ENCODE peak calls at places on chromosomes 4 and X, in eight cellular contexts. L is RWPE1; C is testis; B is activated B cell treated with CpG ODN at 0.5 μM for 24 hours; W is DND-41; V is MCF 10A; K is lower lobe of right lung; A is CD4-positive, alpha-beta T cell. Z is an unnamed sample.

GRCh38 chr4:83282049-83282535 is 2.5 kb downstream of the COQ2 start:
- DNase-seq in L (peak; percentile 61), C (peak; percentile 51), B (no peak), W (peak; percentile 64), V (peak; percentile 75), K (no peak), A (peak; percentile 48), Z (peak; percentile 13)

GRCh38 chr4:7247521-7247920 is 55.2 kb downstream of the SORCS2 start:
- DNase-seq in L (no peak), C (no peak), B (no peak), W (no peak), V (no peak), K (no peak), A (no peak), Z (no peak)

GRCh38 chrX:118252967-118253366 is 92.9 kb upstream of the WDR44 start:
- DNase-seq in L (no peak), C (no peak), B (no peak), W (no peak), V (no peak), K (no peak), A (no peak), Z (no peak)

GRCh38 chr4:26609868-26610267 is 26.0 kb downstream of the TBC1D19 start:
- DNase-seq in L (no peak), C (no peak), B (no peak), W (no peak), V (no peak), K (no peak), A (no peak), Z (no peak)

GRCh38 chrX:137916090-137916746 is 350.3 kb downstream of the ZIC3 start:
- DNase-seq in L (no peak), C (peak; percentile 15), B (no peak), W (no peak), V (peak; percentile 0), K (no peak), A (no peak), Z (no peak)

GRCh38 chrX:25028726-25029125 is 13.0 kb upstream of the ARX start:
- DNase-seq in L (peak; percentile 47), C (no peak), B (no peak), W (no peak), V (peak; percentile 65), K (no peak), A (no peak), Z (no peak)

GRCh38 chr4:182918044-182918607 is 940 bp upstream of the DCTD start:
- DNase-seq in L (no peak), C (no peak), B (no peak), W (no peak), V (peak; percentile 1), K (no peak), A (no peak), Z (no peak)

GRCh38 chr4:27176400-27176799 is 315.8 kb downstream of the STIM2 start:
- DNase-seq in L (peak; percentile 29), C (peak; percentile 26), B (no peak), W (no peak), V (peak; percentile 60), K (no peak), A (no peak), Z (no peak)

GRCh38 chrX:154494715-154495114 is 4.3 kb upstream of the SLC10A3 start:
- DNase-seq in L (no peak), C (no peak), B (no peak), W (no peak), V (no peak), K (no peak), A (no peak), Z (no peak)

GRCh38 chr4:157010630-157011029 is 39.0 kb upstream of the PDGFC start:
- DNase-seq in L (no peak), C (no peak), B (no peak), W (no peak), V (no peak), K (no peak), A (no peak), Z (no peak)

DNA sequence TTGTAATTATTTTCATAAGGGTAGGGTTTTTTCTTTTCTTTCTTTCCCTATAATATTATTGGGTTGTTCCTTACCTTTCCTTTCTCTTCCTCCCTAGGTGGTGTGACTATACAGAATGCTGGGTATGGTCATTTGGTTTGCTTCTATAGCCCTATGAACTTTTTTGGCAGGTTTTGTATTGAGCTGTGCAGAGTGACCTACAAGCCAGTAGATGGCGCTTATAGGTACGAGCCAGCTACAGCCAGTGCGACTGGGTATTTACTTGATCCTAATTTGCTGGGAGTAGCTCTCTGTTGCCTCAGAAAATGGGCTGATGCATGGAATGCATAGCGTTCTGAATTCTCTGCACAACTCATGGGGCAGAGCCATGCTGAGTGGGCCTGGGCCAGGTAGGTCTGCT is 423.3 kb downstream of the MAGEE1 start:
- DNase-seq in L (no peak), C (peak; percentile 12), B (no peak), W (no peak), V (no peak), K (no peak), A (no peak), Z (no peak)
- TF ChIP-seq CTCF in L (no peak), C (no peak), B (no peak), W (peak; percentile 24), V (no peak), K (no peak), A (no peak), Z (no peak)

DNA sequence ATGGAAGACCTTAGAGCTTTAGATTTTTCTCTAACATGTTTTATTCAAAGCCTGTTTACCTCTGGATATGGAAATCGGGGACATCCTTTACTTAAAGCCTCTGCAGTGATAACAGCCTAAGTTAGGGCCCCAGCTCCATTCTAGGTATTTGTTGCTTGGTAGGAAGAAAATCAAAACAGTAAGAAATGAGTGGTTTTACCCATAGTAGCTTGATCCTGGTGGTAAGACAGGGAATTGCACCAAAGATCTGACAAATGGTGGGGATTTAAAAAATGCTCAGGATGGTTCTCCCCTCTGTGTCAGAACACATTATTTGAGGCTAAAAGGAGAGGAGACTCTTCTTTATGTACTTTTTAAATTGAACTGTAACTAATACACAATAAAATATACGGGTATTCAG is 52.4 kb downstream of the AFF2 start:
- DNase-seq in L (no peak), C (no peak), B (no peak), W (no peak), V (no peak), K (no peak), A (no peak), Z (no peak)
- TF ChIP-seq CTCF in L (no peak), C (no peak), B (no peak), W (peak; percentile 40), V (peak; percentile 19), K (no peak), A (no peak), Z (peak; percentile 24)

DNA sequence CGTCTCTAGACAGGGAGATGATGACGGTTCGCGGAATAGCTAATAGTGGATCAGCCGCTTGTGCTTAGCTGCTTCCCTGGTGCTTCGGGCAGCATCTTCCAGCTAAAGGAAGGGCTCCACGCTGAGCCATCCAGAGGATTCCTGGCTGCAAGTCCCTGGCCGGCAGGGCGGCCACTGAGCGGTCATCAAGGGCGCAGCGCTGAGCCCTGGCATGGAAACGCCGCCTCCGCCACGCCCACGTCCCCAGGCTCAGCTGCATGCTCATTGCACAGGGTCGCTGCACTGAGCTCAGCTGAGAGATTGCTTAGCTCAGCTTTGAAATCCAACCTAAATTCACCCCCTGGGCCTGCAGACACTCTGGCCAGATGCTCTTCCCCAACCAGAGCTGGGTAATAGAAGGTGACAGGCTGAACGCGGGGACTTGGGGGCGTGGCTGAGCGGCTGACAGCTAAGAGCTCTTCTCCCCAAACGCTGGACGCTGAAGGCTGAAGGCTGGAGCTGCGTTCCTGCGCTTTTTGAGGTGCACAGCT is 118.2 kb upstream of the KIT start:
- DNase-seq in L (no peak), C (peak; percentile 63), B (no peak), W (no peak), V (peak; percentile 25), K (peak; percentile 69), A (no peak), Z (peak; percentile 47)
- TF ChIP-seq CTCF in L (no peak), C (no peak), B (no peak), W (no peak), V (no peak), K (no peak), A (no peak), Z (peak; percentile 16)

DNA sequence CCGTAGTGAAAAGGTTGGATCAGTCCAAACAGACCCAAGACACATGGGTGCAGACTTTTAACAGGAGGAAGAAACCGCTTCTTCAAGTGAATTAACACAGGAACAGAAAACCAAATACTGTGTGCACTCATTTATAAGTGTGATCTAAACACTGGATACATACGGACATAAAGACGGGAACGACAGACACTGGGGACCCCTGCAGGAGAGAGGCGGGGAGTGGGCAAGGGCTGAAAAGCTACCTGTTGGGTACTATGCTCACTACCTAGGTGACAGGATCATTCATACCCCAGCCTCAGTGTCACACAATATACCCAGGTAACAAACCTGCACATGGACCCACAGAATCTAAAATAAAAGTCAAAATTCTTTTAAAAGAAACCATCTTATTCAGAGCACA is 326.0 kb upstream of the NOCT start:
- DNase-seq in L (no peak), C (no peak), B (no peak), W (no peak), V (no peak), K (no peak), A (no peak), Z (no peak)
- TF ChIP-seq CTCF in L (no peak), C (no peak), B (no peak), W (no peak), V (no peak), K (no peak), A (no peak), Z (no peak)

GRCh38 chr4:710916-711315 is 5.3 kb downstream of the PCGF3 start:
- DNase-seq in L (no peak), C (no peak), B (no peak), W (no peak), V (no peak), K (no peak), A (no peak), Z (no peak)
- TF ChIP-seq CTCF in L (no peak), C (no peak), B (no peak), W (no peak), V (no peak), K (no peak), A (no peak), Z (no peak)

DNA sequence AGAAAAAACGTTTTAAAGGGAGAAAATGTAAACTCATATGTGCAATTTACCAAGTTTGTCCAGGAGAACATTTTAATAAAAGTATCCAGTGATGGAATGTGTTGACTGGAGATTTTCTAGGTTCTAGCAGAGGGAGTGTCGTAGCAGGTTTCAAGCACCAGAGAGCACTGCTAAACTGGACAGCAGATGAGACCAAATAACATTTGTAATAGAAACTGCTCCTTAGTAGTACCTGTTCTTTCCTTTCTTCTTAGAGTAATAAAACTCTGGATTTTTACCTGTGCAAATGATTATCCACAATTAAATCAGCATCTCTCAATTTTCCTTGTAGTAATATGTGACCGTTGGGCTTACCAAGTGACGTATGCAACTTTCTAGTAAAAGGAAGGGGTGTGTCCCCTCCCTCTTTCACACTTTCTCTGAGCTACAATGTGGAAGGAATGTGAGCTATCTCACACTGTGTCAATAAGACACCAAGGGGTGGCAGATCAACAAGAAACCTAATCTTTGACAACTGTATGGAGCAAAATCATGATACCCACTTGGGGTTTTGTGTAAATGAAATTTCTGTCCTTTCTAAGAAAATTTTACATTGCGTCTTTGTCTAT is 9.5 kb downstream of the HPGDS start:
- DNase-seq in L (no peak), C (no peak), B (no peak), W (no peak), V (no peak), K (no peak), A (no peak), Z (no peak)
- TF ChIP-seq CTCF in L (no peak), C (no peak), B (no peak), W (peak; percentile 24), V (no peak), K (no peak), A (no peak), Z (peak; percentile 34)

Z was measured in progenitor cell of endocrine pancreas.